ENCODE peak calls at places on chromosomes 3 and 15, in four cellular contexts. V is hippocampal formation, N is hepatocyte, Y is NCI-H1694. H is an unnamed sample.

GRCh38 chr3:138148503-138148902 is 16.3 kb upstream of the A4GNT start:
- DNase-seq in Y (no peak), N (no peak), V (no peak), H (no peak)

GRCh38 chr15:25408428-25408827 is 30.4 kb downstream of the UBE3A start:
- DNase-seq in N (no peak), Y (no peak), V (no peak), H (no peak)

GRCh38 chr3:39260957-39261356 is 18.9 kb downstream of the CX3CR1 start:
- DNase-seq in V (no peak), Y (no peak), N (peak), H (peak)

GRCh38 chr3:107956991-107957467 is 133.8 kb downstream of the CD47 start:
- DNase-seq in N (peak), Y (no peak), V (peak), H (peak)

GRCh38 chr3:20052851-20053250 is 12.6 kb downstream of the KAT2B start:
- DNase-seq in Y (no peak), N (no peak), V (no peak), H (no peak)

GRCh38 chr3:42101481-42101880 is 10.3 kb downstream of the TRAK1 start:
- DNase-seq in V (no peak), Y (no peak), N (no peak), H (no peak)

GRCh38 chr3:108662141-108662738 is 72.7 kb downstream of the DZIP3 start:
- DNase-seq in V (peak), Y (peak), N (peak), H (peak)

GRCh38 chr3:37291275-37291700 is 116.9 kb upstream of the LRRFIP2 start:
- DNase-seq in V (no peak), N (no peak), Y (no peak), H (no peak)

GRCh38 chr3:73206006-73206405 is 144.5 kb downstream of the EBLN2 start:
- DNase-seq in N (no peak), V (no peak), Y (no peak), H (no peak)

GRCh38 chr3:75985432-75985831 is 200.1 kb upstream of the ZNF717 start:
- DNase-seq in V (no peak), Y (no peak), N (no peak), H (no peak)

GRCh38 chr15:100720406-100720967 is 118.1 kb downstream of the ASB7 start:
- DNase-seq in N (no peak), Y (no peak), V (no peak), H (no peak)

GRCh38 chr15:34581043-34581365 is 2.4 kb downstream of the GOLGA8B start:
- DNase-seq in Y (no peak), N (no peak), V (no peak), H (no peak)

GRCh38 chr3:79086514-79086913 is 681.3 kb downstream of the ROBO1 start:
- DNase-seq in N (peak), V (peak), Y (peak), H (peak)